ENCODE peak calls at places on chromosomes 5 and 9, in six cellular contexts. A, G, B, J, W and T are unnamed samples. For H3K4me1, the result is how much of the 10 kb centered on the place peaks cover.

GRCh38 chr5:160441352-160441781 is 19.7 kb downstream of the PTTG1 start:
- DNase-seq in A (no peak), G (no peak), B (no peak), J (no peak), W (peak), T (no peak)

GRCh38 chr9:89926167-89926566 is 321.4 kb downstream of the GADD45G start:
- DNase-seq in A (no peak), G (no peak), B (no peak), J (no peak), W (no peak), T (no peak)

GRCh38 chr5:141172381-141173204 is at the start of gene PCDHB7:
- DNase-seq in A (no peak), G (no peak), B (peak), J (no peak), W (no peak), T (peak)

GRCh38 chr9:125125523-125125922 is 17.8 kb downstream of the SCAI start:
- DNase-seq in A (no peak), G (no peak), B (no peak), J (no peak), W (no peak), T (no peak)

GRCh38 chr9:115138151-115138550 is 20.2 kb upstream of the TNC start:
- DNase-seq in A (no peak), G (no peak), B (no peak), J (no peak), W (no peak), T (no peak)

GRCh38 chr5:31291323-31291854 is 97.9 kb downstream of the CDH6 start:
- DNase-seq in A (no peak), G (no peak), B (no peak), J (no peak), W (no peak), T (no peak)

GRCh38 chr5:111934511-111934910 is 177.5 kb upstream of the NREP start:
- DNase-seq in A (no peak), G (no peak), B (no peak), J (no peak), W (no peak), T (no peak)

GRCh38 chr5:144142826-144143167 is 27.7 kb downstream of the YIPF5 start:
- DNase-seq in A (no peak), G (no peak), B (no peak), J (no peak), W (no peak), T (no peak)

GRCh38 chr9:116693233-116693731 is 6.2 kb downstream of the TRIM32 start:
- DNase-seq in A (no peak), G (no peak), B (no peak), J (no peak), W (no peak), T (no peak)

GRCh38 chr9:72856985-72857631 is 95.7 kb downstream of the ALDH1A1 start:
- DNase-seq in A (no peak), G (no peak), B (peak), J (peak), W (no peak), T (peak)

GRCh38 chr5:33445808-33446207 is 5.0 kb downstream of the TARS1 start:
- DNase-seq in A (no peak), G (no peak), B (no peak), J (no peak), W (no peak), T (no peak)

GRCh38 chr5:154701181-154701580 is 54.0 kb upstream of the LARP1 start:
- DNase-seq in A (no peak), G (no peak), B (no peak), J (peak), W (no peak), T (no peak)

GRCh38 chr5:15261279-15261668 is 238.7 kb upstream of the FBXL7 start:
- DNase-seq in A (no peak), G (no peak), B (no peak), J (no peak), W (no peak), T (no peak)

GRCh38 chr5:134503088-134503936 is 22.2 kb upstream of the JADE2 start:
- DNase-seq in A (peak), G (peak), B (peak), J (peak), W (peak), T (no peak)
- H3K4me1 ChIP-seq in A (under half), G (under half), B (half or more), J (half or more), W (under half), T (under half)

DNA sequence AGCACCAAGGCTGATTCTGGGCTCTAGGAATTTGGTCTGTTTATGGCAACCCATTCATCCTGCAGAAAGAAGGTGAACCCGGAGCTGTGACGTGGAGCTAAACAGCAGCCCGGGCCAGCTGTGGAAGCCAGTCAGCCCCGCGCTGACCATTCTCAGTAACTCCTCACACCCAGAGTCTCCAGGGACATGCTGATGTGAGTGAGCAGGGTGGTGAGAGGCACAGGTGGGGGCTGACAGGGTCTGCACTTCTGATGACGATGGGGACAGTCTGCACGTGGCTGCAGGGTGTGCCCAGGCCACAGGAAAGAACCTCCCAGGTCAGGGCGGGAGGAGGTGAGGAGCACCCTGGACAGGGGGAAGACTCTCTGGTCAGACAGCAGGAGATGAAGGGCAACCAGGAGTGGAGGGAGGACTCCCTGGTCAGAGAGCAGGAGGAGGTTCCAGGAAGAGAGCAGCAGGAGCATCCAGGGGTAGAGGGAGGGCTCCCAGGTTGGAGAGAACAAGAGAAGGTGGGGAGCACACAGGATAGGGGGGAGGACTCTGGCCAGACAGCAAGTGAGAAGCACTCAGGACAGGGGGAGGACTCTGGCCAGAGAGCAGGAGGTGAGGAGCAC is 26.1 kb upstream of the SLC6A3 start:
- DNase-seq in A (no peak), G (no peak), B (no peak), J (no peak), W (no peak), T (no peak)
- H3K27ac ChIP-seq in A (no peak), G (no peak), B (no peak), J (no peak), W (no peak), T (no peak)

GRCh38 chr5:142421158-142421617 is 96.4 kb upstream of the SPRY4 start:
- DNase-seq in A (no peak), G (no peak), B (no peak), J (no peak), W (no peak), T (no peak)
- H3K4me1 ChIP-seq in A (under half), G (under half), B (under half), J (under half), W (under half), T (under half)

DNA sequence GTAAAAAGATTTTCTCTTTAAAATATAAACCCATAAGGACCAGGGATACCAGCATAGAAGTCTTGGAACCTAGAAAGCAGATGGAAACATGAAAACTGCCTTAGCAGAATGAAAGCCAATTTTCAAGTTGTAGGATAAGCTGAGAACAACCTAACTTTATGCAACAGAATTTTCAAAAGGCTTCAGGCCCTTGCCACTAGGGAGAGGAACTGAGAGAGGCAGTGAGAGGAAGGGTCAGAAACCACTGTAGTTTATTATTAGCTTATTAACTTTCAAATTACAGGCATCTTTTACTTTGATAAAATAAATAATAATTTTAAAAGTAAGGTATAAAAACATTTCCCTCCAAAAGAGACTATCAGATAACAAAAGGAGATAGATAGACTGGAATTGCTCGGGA is 33.4 kb downstream of the FAM81B start:
- DNase-seq in A (no peak), G (no peak), B (no peak), J (no peak), W (no peak), T (no peak)
- H3K27ac ChIP-seq in A (no peak), G (no peak), B (no peak), J (no peak), W (no peak), T (no peak)

GRCh38 chr9:110028281-110029075 is 179.5 kb downstream of the C9orf152 start:
- DNase-seq in A (no peak), G (no peak), B (no peak), J (no peak), W (no peak), T (no peak)
- H3K4me1 ChIP-seq in A (under half), G (under half), B (under half), J (under half), W (under half), T (under half)